ENCODE peak calls at places on chromosomes 4 and X, in four cellular contexts. C is gastrocnemius medialis, J is NT2/D1, K is K562. H is an unnamed sample. For H3K27me3, the result is how much of the 10 kb centered on the place peaks cover.

GRCh38 chrX:125137521-125137920 is 182.2 kb upstream of the TEX13C start:
- DNase-seq in J (no peak), C (no peak), K (no peak), H (no peak)

GRCh38 chr4:123488916-123489315 is 92.3 kb downstream of the SPRY1 start:
- DNase-seq in C (no peak), K (peak), J (no peak), H (no peak)

GRCh38 chr4:8112036-8112576 is 46.5 kb downstream of the ABLIM2 start:
- DNase-seq in K (no peak), J (no peak), C (no peak), H (no peak)

GRCh38 chrX:142249721-142250120 is 44.6 kb upstream of the MAGEC2 start:
- DNase-seq in J (no peak), C (no peak), K (no peak), H (no peak)

GRCh38 chr4:41525129-41525528 is 12.8 kb upstream of the LIMCH1 start:
- DNase-seq in C (no peak), K (no peak), J (peak), H (no peak)

GRCh38 chr4:47143261-47143660 is 111.9 kb downstream of the GABRB1 start:
- DNase-seq in C (no peak), K (no peak), J (no peak), H (no peak)

GRCh38 chr4:122224348-122224747 is 72.2 kb downstream of the BLTP1 start:
- DNase-seq in K (peak), C (no peak), J (no peak), H (no peak)

GRCh38 chr4:180058731-180059215 is 2184.4 kb upstream of the TENM3 start:
- DNase-seq in J (peak), C (no peak), K (peak), H (peak)

GRCh38 chrX:1207496-1208025 is 4.9 kb downstream of the CRLF2 start:
- DNase-seq in C (no peak), K (no peak), J (no peak), H (peak)

GRCh38 chr4:16890651-16891050 is 7.8 kb downstream of the LDB2 start:
- DNase-seq in K (no peak), J (no peak), C (no peak), H (no peak)

GRCh38 chrX:74232859-74233258 is 71.1 kb upstream of the ZCCHC13 start:
- DNase-seq in K (peak), C (no peak), J (no peak), H (no peak)

GRCh38 chrX:88903989-88904718 is 157.1 kb downstream of the CPXCR1 start:
- DNase-seq in K (no peak), C (no peak), J (no peak), H (no peak)

GRCh38 chr4:848803-849477 is 23.0 kb upstream of the CPLX1 start:
- DNase-seq in J (no peak), C (no peak), K (no peak), H (peak)

GRCh38 chr4:23855912-23856605 is 33.8 kb downstream of the PPARGC1A start:
- DNase-seq in J (no peak), K (no peak), C (no peak), H (no peak)

GRCh38 chr4:67765928-67766327 is 11.7 kb upstream of the GNRHR start:
- DNase-seq in C (no peak), J (no peak), K (no peak), H (no peak)

GRCh38 chr4:14313757-14314156 is 686.2 kb upstream of the BOD1L1 start:
- DNase-seq in J (no peak), K (no peak), C (no peak), H (no peak)

GRCh38 chrX:68699960-68700746 is 52.7 kb downstream of the STARD8 start:
- DNase-seq in K (peak), J (no peak), C (no peak), H (no peak)

GRCh38 chr4:181528570-181529184 is 714.5 kb upstream of the TENM3 start:
- DNase-seq in C (peak), K (peak), J (peak), H (no peak)

GRCh38 chr4:123170843-123171242 is 225.8 kb upstream of the SPRY1 start:
- DNase-seq in J (no peak), C (no peak), K (no peak), H (no peak)

GRCh38 chr4:152988721-152989553 is 52.8 kb downstream of the FHDC1 start:
- DNase-seq in K (no peak), J (no peak), C (no peak), H (no peak)

GRCh38 chrX:39601193-39602085 is 496.3 kb downstream of the BCOR start:
- DNase-seq in C (no peak), J (no peak), K (no peak), H (no peak)

GRCh38 chr4:69321153-69321729 is 41.0 kb downstream of the UGT2B28 start:
- DNase-seq in J (no peak), K (no peak), C (no peak), H (peak)

GRCh38 chr4:77104405-77105292 is 28.9 kb upstream of the CCNI start:
- DNase-seq in J (no peak), K (peak), C (peak), H (no peak)

GRCh38 chr4:78634011-78634664 is 82.6 kb downstream of the ANXA3 start:
- DNase-seq in J (no peak), K (no peak), C (no peak), H (no peak)

GRCh38 chr4:61468091-61468720 is 268.1 kb downstream of the ADGRL3 start:
- DNase-seq in J (no peak), C (no peak), K (no peak), H (no peak)

GRCh38 chrX:120791013-120791643 is 84.5 kb downstream of the CT47B1 start:
- DNase-seq in K (peak), J (no peak), C (peak), H (no peak)

GRCh38 chr4:101357751-101358150 is 10.4 kb upstream of the PPP3CA start:
- DNase-seq in C (no peak), K (no peak), J (no peak), H (no peak)

GRCh38 chr4:151777471-151777870 is 16.7 kb upstream of the GATB start:
- DNase-seq in K (no peak), C (no peak), J (no peak), H (no peak)

GRCh38 chrX:44989995-44990770 is 117.2 kb downstream of the KDM6A start:
- DNase-seq in C (no peak), J (no peak), K (no peak), H (no peak)

GRCh38 chr4:19689511-19689910 is 562.2 kb upstream of the SLIT2 start:
- DNase-seq in K (no peak), J (no peak), C (no peak), H (no peak)

GRCh38 chr4:166197166-166197565 is 324.1 kb downstream of the TLL1 start:
- DNase-seq in K (no peak), J (no peak), C (no peak), H (no peak)

GRCh38 chr4:167233523-167234387 is 539 bp downstream of the SPOCK3 start:
- DNase-seq in C (no peak), J (no peak), K (no peak), H (no peak)

GRCh38 chr4:93841803-93842202 is 13.2 kb downstream of the ATOH1 start:
- DNase-seq in J (no peak), C (no peak), K (no peak), H (no peak)

GRCh38 chr4:73753215-73753614 is 12.8 kb downstream of the CXCL8 start:
- DNase-seq in C (no peak), J (no peak), K (no peak), H (no peak)

GRCh38 chrX:65596270-65596669 is 61.7 kb upstream of the LAS1L start:
- DNase-seq in J (no peak), C (peak), K (peak), H (no peak)

GRCh38 chr4:158111241-158111640 is 61.6 kb downstream of the GASK1B start:
- DNase-seq in K (no peak), J (no peak), C (no peak), H (no peak)

GRCh38 chrX:151776936-151777335 is 42.4 kb downstream of the CNGA2 start:
- DNase-seq in C (no peak), K (no peak), J (no peak), H (no peak)
- H3K27me3 ChIP-seq in C (under half), K (under half), J (under half), H (under half)

DNA sequence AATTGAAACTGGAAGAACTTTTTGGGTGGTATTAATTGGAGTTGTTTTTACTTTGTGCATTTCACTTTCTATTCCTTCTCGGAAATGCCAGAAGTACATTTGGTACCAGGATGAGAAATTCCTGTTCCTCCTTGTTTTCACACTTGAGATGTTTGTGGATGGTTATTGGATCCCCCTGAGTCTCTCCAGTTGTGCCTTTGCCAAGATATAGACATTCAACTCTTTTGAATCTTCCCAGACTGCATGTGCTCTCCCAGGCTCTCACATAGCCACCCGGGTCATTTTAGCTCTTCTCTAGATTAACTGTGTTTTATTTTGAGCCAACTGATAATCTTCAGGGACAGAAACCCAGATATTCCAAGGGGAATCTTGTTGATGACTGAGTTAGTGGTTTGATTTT is 120.5 kb downstream of the AFF1 start:
- DNase-seq in C (peak), J (no peak), K (no peak), H (no peak)
- H3K4me3 ChIP-seq in C (peak), J (no peak), K (no peak), H (no peak)

DNA sequence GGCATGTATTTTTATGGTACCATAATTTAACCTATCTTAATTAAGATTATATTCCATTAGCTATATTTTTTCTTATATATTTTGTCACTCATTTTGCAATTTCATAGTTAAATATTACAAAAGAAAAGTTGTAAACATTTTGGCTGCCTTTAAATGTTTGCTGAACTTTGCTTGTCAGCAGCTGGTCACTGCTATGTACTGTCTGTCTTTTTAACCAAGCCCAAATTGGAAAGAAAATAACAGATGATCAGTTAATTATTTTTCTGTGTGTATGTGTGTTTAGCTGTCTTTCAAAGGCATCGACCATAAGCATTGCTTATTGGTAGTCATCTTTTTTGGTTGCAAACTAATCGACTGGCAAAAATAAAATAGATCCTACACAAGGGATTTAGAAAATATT is 54.4 kb upstream of the SMAD1 start:
- DNase-seq in J (no peak), C (no peak), K (no peak), H (no peak)
- H3K27me3 ChIP-seq in J (under half), C (under half), K (under half), H (under half)

GRCh38 chr4:186840222-186840701 is 116.6 kb upstream of the FAT1 start:
- DNase-seq in C (peak), K (peak), J (no peak), H (no peak)
- H3K4me3 ChIP-seq in C (peak), K (peak), J (no peak), H (no peak)